ENCODE peak calls at places on chromosomes 13 and 19, in seven cellular contexts. E is esophagus squamous epithelium; H is NT2/D1; P is tibial nerve; G is naive thymus-derived CD4-positive, alpha-beta T cell; D is left ventricle myocardium inferior; V is spleen. A is an unnamed sample. For H3K4me1, the result is how much of the 10 kb centered on the place peaks cover.

GRCh38 chr19:57830071-57830602 is at the start of gene ZNF587B:
- DNase-seq in G (peak), P (no peak), H (peak), D (peak), V (peak), E (no peak), A (no peak)

GRCh38 chr19:31037311-31037710 is 311.9 kb downstream of the TSHZ3 start:
- DNase-seq in P (no peak), H (no peak), D (no peak), V (no peak), G (no peak), E (no peak), A (no peak)

GRCh38 chr19:46932346-46932745 is 71.5 kb downstream of the ARHGAP35 start:
- DNase-seq in D (no peak), H (no peak), P (no peak), V (no peak), E (no peak), G (no peak), A (no peak)

GRCh38 chr13:76725211-76725610 is 161.0 kb downstream of the KCTD12 start:
- DNase-seq in D (no peak), H (no peak), V (no peak), G (no peak), P (no peak), E (no peak), A (no peak)

GRCh38 chr13:66899955-66900354 is 330.2 kb downstream of the PCDH9 start:
- DNase-seq in V (no peak), D (no peak), G (no peak), E (no peak), H (no peak), P (no peak), A (no peak)

GRCh38 chr13:85197431-85197830 is 601.8 kb downstream of the SLITRK6 start:
- DNase-seq in G (no peak), V (no peak), H (no peak), E (no peak), D (no peak), P (no peak), A (no peak)

GRCh38 chr19:28258794-28259193 is 954.2 kb downstream of the UQCRFS1 start:
- DNase-seq in H (no peak), P (no peak), D (no peak), E (no peak), V (no peak), G (no peak), A (no peak)

GRCh38 chr19:2041686-2042484 is 9.2 kb downstream of the MKNK2 start:
- DNase-seq in G (peak), E (peak), D (peak), V (peak), P (peak), H (peak), A (peak)

DNA sequence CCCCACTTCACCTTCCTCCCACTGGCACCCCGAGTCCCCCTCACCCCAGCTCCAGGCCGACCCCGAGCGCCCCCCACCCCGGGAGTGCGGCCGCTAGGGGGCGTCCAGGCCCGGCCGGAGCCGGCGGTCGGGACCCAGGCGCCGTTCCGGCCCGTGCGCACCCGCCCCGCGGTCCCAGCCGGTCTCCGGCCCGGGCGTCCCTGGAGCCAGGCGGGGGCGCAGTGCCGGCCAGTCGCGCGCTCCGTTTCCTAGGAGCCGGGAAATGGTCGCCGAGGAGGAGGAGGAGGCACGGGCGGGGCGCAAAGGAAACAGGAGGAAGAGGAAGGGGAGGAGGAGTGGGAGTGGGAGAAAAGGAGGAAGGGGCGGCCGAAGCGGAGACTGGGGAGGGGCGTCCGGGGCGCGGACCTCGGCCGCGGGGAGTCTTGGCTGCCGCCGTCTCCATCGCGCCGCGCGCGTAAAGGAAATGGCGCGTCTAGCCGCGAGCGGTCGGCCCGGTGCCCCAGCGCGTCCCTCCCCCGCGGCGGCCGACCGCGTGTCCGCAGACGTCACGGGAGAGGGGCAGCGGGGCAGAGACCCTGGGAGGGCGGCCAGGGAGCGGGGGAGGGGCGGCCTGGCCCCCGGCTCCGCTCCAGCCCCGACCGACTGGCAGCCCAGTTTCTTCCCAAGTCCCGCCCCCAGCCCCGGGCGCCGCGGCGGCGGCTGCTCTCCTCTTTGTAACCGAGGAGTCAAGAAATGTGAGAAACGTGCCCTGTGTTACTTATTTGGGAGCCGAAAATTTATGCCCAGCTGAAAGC is 1.1 kb upstream of the KCTD15 start:
- DNase-seq in V (peak), P (peak), E (no peak), G (no peak), H (peak), D (peak), A (no peak)
- H3K4me3 ChIP-seq in V (peak), P (peak), E (peak), G (peak), H (peak), D (peak), A (peak)

GRCh38 chr19:19460761-19461265 is 54.5 kb downstream of the TSSK6 start:
- DNase-seq in P (peak), G (peak), V (peak), E (no peak), D (peak), H (no peak), A (peak)
- H3K4me1 ChIP-seq in P (under half), G (half or more), V (half or more), E (half or more), D (half or more), H (half or more), A (half or more)

DNA sequence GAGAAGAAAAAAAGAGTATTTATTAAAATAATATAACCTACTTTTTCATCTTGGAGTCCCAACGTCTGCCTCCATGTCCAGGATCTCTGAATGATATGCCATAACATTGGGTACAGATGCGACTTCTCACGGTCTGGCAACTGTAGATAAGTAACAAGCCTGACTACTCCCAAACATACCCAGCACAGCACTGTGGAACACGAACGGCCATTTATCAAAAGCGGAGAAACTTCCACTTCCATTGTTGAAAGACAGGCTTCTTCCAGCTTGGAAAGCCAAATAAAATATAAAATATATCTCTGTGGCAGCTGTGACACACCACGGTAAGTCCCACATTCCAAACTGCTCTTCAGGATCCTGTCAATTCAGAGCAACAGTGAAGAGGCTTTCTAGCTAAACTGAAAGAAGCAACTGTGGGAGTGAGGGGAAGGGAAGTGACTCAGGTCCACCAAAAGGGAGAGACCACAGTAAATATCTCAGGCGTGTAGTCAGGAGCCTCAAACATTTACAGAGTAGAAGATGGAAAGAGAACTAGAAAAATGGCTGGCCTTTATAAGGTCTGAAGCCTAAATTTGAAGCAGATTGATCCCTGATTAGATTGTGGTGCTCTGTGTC is 331.7 kb downstream of the LIG4 start:
- DNase-seq in D (no peak), G (no peak), E (no peak), V (no peak), P (no peak), H (no peak), A (no peak)
- H3K4me3 ChIP-seq in D (no peak), G (no peak), E (no peak), V (no peak), P (no peak), H (no peak), A (no peak)

DNA sequence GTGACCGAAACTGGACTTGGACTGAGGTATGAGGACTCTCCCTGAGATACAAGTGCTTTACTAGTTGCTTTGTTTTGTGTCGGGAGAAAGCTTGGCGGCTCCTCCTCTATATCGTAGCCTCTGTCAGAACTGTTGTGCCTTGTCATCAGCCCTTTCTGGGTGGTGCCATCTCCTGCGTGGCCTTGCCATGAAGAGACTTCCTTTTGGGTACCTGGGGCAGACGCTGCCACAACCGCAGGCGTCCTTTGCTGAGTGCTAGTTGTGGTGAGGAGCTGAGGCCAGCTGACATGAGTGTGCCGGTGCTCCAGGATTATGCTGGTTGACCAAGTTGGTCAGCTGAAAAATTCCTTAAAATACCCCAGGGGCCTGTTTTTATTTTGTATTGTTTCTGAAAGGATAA is 124.5 kb downstream of the AKAP11 start:
- DNase-seq in V (peak), P (no peak), D (no peak), G (no peak), H (no peak), E (no peak), A (no peak)
- H3K4me1 ChIP-seq in V (under half), P (under half), D (under half), G (half or more), H (under half), E (under half), A (under half)

DNA sequence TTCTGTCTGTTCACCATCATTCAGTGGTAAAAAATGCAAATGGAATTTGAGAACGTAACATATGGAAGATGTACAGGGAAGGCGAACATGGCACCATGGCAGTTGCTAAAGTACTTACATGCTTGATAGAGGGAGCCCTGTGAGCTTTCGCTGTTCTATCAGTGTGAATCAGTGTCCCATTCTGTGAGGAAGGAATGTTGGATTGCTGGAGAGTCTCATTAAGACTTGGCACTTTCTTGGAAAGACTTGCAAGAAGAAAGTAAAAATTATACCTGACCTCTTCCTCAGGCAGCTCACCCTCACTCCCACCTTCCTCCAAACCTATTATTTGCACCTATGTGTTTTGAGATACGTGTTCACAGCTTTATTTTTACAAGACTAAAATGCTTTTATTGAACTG is 43.5 kb downstream of the FREM2 start:
- DNase-seq in E (no peak), V (no peak), H (no peak), P (no peak), D (no peak), G (no peak), A (no peak)
- H3K4me3 ChIP-seq in E (no peak), V (no peak), H (no peak), P (no peak), D (no peak), G (no peak), A (no peak)

DNA sequence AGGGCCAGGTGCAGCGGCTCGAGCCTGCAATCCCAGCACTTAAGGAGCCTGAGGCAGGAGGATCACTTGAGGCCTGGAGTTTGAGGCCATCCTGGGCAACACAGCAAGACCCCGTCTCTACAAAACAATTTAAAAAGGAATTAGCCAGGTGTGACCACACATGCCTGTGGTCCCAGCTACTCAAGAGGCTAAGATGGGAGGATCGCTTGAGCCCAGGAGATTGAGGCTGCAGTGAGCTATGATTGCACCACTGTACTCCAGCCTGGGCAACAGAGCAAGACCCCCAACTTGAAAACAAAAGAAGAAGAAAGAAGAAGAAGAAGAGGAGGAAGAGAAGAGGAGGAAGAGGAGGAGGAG is 47.7 kb downstream of the LATS2 start:
- DNase-seq in P (no peak), D (no peak), E (no peak), V (no peak), G (no peak), H (no peak), A (no peak)
- H3K4me1 ChIP-seq in P (under half), D (half or more), E (under half), V (under half), G (under half), H (under half), A (under half)

DNA sequence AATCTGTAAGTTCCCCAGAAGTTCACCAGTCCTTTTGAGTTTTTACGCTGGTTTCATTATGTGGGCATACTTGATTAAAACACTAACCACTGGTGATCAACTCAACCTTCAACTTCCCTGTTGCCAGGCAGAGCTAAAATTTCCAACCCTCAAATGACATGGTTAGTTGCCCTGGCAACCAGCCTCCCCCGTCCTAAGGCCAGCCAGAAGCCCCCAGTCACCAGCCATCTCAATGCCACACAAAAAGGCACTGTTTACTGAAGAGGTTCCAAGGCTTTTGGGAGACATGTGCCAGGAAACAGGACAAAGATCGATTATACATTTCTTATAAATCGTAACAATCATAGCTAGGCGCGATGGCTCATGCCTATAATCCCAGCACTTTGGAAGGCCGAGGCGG is 1.6 kb downstream of the ZNF649 start:
- DNase-seq in H (no peak), V (no peak), D (no peak), E (no peak), G (no peak), P (no peak), A (no peak)
- H3K4me3 ChIP-seq in H (peak), V (peak), D (peak), E (peak), G (peak), P (peak), A (no peak)

GRCh38 chr19:12947702-12948596 is 2.3 kb downstream of the RAD23A start:
- DNase-seq in D (no peak), P (no peak), V (no peak), G (no peak), E (no peak), H (no peak), A (no peak)
- H3K4me1 ChIP-seq in D (half or more), P (under half), V (under half), G (under half), E (under half), H (under half), A (under half)

GRCh38 chr19:36151144-36152051 is 849 bp downstream of the COX7A1 start:
- DNase-seq in V (peak), H (no peak), G (no peak), E (no peak), D (peak), P (peak), A (no peak)
- H3K4me3 ChIP-seq in V (peak), H (no peak), G (no peak), E (peak), D (peak), P (peak), A (no peak)